ENCODE peak calls at places on chromosomes 5 and 9, in nine cellular contexts. G, L, Z, S, M, E, W, K and R are unnamed samples.

GRCh38 chr5:176716320-176716719 is 69.0 kb downstream of the TSPAN17 start:
- DNase-seq in G (no peak), L (no peak), Z (no peak), S (no peak), M (no peak), E (no peak), W (no peak), K (no peak), R (peak; percentile 9)

GRCh38 chr5:156359452-156359851 is 32.5 kb downstream of the SGCD start:
- DNase-seq in G (no peak), L (no peak), Z (no peak), S (no peak), M (no peak), E (no peak), W (no peak), K (no peak), R (no peak)

GRCh38 chr9:132806306-132806705 is 71.8 kb downstream of the AK8 start:
- DNase-seq in G (no peak), L (no peak), Z (no peak), S (no peak), M (no peak), E (no peak), W (no peak), K (no peak), R (no peak)

GRCh38 chr9:96186601-96187011 is 115.4 kb downstream of the HSD17B3 start:
- DNase-seq in G (peak; percentile 74), L (peak; percentile 75), Z (no peak), S (no peak), M (peak; percentile 63), E (no peak), W (peak; percentile 85), K (no peak), R (no peak)

GRCh38 chr9:137971477-137972138 is 94.0 kb downstream of the CACNA1B start:
- DNase-seq in G (peak; percentile 32), L (no peak), Z (no peak), S (no peak), M (peak; percentile 37), E (no peak), W (peak; percentile 16), K (no peak), R (no peak)

GRCh38 chr9:33193818-33194217 is 26.7 kb upstream of the B4GALT1 start:
- DNase-seq in G (no peak), L (no peak), Z (no peak), S (no peak), M (no peak), E (no peak), W (no peak), K (no peak), R (no peak)

GRCh38 chr9:129712595-129713524 is 40.0 kb downstream of the PTGES start:
- DNase-seq in G (no peak), L (no peak), Z (no peak), S (no peak), M (no peak), E (no peak), W (no peak), K (no peak), R (no peak)

GRCh38 chr5:56638768-56639238 is 176.5 kb upstream of the MAP3K1 start:
- DNase-seq in G (no peak), L (no peak), Z (no peak), S (no peak), M (no peak), E (no peak), W (no peak), K (no peak), R (no peak)

GRCh38 chr9:132894343-132894742 is 15.6 kb downstream of the SPACA9 start:
- DNase-seq in G (no peak), L (peak; percentile 77), Z (no peak), S (no peak), M (no peak), E (no peak), W (peak; percentile 44), K (no peak), R (no peak)

GRCh38 chr5:81830602-81831001 is 79.7 kb upstream of the SSBP2 start:
- DNase-seq in G (no peak), L (no peak), Z (no peak), S (no peak), M (no peak), E (no peak), W (no peak), K (no peak), R (no peak)

GRCh38 chr9:131525643-131526565 is 5.2 kb downstream of the UCK1 start:
- DNase-seq in G (no peak), L (no peak), Z (no peak), S (no peak), M (no peak), E (no peak), W (no peak), K (no peak), R (no peak)

GRCh38 chr5:9343146-9343850 is 202.6 kb downstream of the SEMA5A start:
- DNase-seq in G (no peak), L (no peak), Z (no peak), S (no peak), M (no peak), E (no peak), W (no peak), K (no peak), R (no peak)

GRCh38 chr5:172542651-172543131 is 88.4 kb upstream of the SH3PXD2B start:
- DNase-seq in G (peak; percentile 42), L (no peak), Z (no peak), S (no peak), M (peak; percentile 50), E (no peak), W (peak; percentile 10), K (no peak), R (no peak)

GRCh38 chr5:172543484-172544298 is 89.4 kb upstream of the SH3PXD2B start:
- DNase-seq in G (peak; percentile 39), L (no peak), Z (no peak), S (no peak), M (peak; percentile 30), E (no peak), W (no peak), K (no peak), R (peak; percentile 1)

GRCh38 chr5:172541764-172542120 is 87.4 kb upstream of the SH3PXD2B start:
- DNase-seq in G (peak; percentile 37), L (no peak), Z (no peak), S (no peak), M (peak; percentile 5), E (no peak), W (no peak), K (no peak), R (no peak)

GRCh38 chr5:172540099-172540870 is 86.0 kb upstream of the SH3PXD2B start:
- DNase-seq in G (peak; percentile 14), L (no peak), Z (no peak), S (no peak), M (peak; percentile 37), E (no peak), W (no peak), K (no peak), R (no peak)

GRCh38 chr5:172541119-172541763 is 86.9 kb upstream of the SH3PXD2B start:
- DNase-seq in G (peak; percentile 39), L (no peak), Z (no peak), S (no peak), M (peak; percentile 73), E (no peak), W (no peak), K (no peak), R (no peak)
- TF ChIP-seq EP300 in G (no peak), L (no peak), Z (no peak), S (no peak), M (no peak), E (no peak), W (no peak), K (no peak), R (no peak)

GRCh38 chr9:35813434-35814105 is 1.3 kb downstream of the HINT2 start:
- DNase-seq in G (no peak), L (no peak), Z (peak; percentile 78), S (no peak), M (no peak), E (peak; percentile 73), W (no peak), K (peak; percentile 43), R (no peak)

GRCh38 chr9:35812025-35812602 is at the start of gene SPAG8:
- DNase-seq in G (peak; percentile 91), L (peak; percentile 95), Z (peak; percentile 98), S (peak; percentile 92), M (peak; percentile 98), E (peak; percentile 93), W (peak; percentile 94), K (peak; percentile 81), R (peak; percentile 85)

GRCh38 chr9:35814106-35814840 is 569 bp downstream of the HINT2 start:
- DNase-seq in G (no peak), L (peak; percentile 75), Z (peak; percentile 70), S (peak; percentile 73), M (peak; percentile 86), E (peak; percentile 84), W (peak; percentile 74), K (peak; percentile 62), R (peak; percentile 56)

GRCh38 chr9:35816708-35817107 is 1.9 kb upstream of the HINT2 start:
- DNase-seq in G (no peak), L (no peak), Z (peak; percentile 46), S (no peak), M (no peak), E (peak; percentile 50), W (no peak), K (no peak), R (no peak)

GRCh38 chr9:35814841-35815543 is at the start of gene HINT2:
- DNase-seq in G (peak; percentile 96), L (peak; percentile 99), Z (peak; percentile 98), S (peak; percentile 92), M (peak; percentile 99), E (peak; percentile 99), W (peak; percentile 97), K (peak; percentile 94), R (peak; percentile 93)
- H3K27ac ChIP-seq in G (peak within 1 kb of the TSS; percentile 85), L (peak within 1 kb of the TSS; percentile 100), Z (peak within 1 kb of the TSS; percentile 96), S (peak within 1 kb of the TSS; percentile 89), M (peak within 1 kb of the TSS; percentile 99), E (peak within 1 kb of the TSS; percentile 99), W (peak within 1 kb of the TSS; percentile 99), K (peak within 1 kb of the TSS; percentile 94), R (peak within 1 kb of the TSS; percentile 93)

DNA sequence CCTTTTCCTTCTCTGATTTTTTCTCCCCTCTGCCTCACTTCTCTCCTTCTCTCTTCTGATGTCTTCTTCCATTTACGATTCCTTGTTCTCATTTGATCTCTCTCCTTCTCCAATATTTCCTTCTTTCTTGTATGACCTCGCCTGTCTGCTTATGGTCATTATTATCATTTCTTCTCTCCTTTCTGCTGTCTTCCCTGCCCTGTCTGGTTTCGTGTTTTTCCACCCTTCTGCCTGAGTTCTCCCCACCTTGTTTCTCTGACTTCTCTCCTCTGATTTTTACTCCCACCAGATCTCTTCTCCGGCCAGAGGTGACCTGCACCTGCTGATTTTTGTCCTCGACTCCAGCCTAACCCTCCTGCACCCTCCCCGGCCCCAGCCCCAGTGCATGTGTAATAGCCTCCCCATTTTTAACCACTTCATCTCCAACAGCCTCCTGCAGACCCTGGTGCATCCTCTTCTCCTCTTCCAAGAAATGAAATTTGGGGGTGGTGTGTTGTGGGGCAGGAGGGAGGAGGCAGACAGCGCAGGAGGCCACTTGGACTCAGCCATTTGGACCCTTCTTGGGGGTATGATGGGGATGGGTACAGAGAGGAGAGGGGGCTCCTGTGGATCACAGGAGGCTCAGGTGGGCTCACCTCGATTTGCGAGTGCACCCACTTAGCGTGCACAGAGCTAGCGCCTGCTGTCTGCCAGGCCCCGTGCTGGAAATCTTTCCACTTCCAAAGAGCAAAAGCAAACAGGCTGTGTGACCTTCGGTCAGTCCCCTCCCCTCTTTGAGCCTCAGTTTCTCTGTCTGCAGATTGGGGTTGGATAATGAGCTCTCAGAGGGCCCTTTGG is 32.5 kb downstream of the GSN start:
- DNase-seq in G (no peak), L (no peak), Z (no peak), S (no peak), M (peak; percentile 58), E (no peak), W (no peak), K (no peak), R (no peak)
- H3K4me1 ChIP-seq in G (peaks cover 5% of the 10 kb centered on the region), L (peaks cover 56% of the 10 kb centered on the region), Z (peaks cover 40% of the 10 kb centered on the region), S (peaks cover 25% of the 10 kb centered on the region), M (peaks cover 93% of the 10 kb centered on the region), E (peaks cover 93% of the 10 kb centered on the region), W (peaks cover 84% of the 10 kb centered on the region), K (peaks cover 6% of the 10 kb centered on the region), R (peaks cover 84% of the 10 kb centered on the region)

GRCh38 chr5:4879693-4880303 is 260.3 kb upstream of the ADAMTS16 start:
- DNase-seq in G (peak; percentile 97), L (peak; percentile 70), Z (peak; percentile 65), S (peak; percentile 90), M (peak; percentile 92), E (peak; percentile 44), W (peak; percentile 81), K (peak; percentile 75), R (peak; percentile 89)
- TF ChIP-seq EP300 in G (no peak), L (no peak), Z (no peak), S (no peak), M (no peak), E (no peak), W (no peak), K (no peak), R (no peak)